ENCODE peak calls at places on chromosomes 16 and 17, in four cellular contexts. Y is A549, N is tibial nerve, B is ovary. W is an unnamed sample.

GRCh38 chr16:70679653-70680494 is 6.0 kb downstream of the MTSS2 start:
- DNase-seq in B (peak), N (no peak), Y (peak), W (peak)

GRCh38 chr17:67568961-67569360 is 148.8 kb upstream of the NOL11 start:
- DNase-seq in B (no peak), N (no peak), Y (no peak), W (no peak)

GRCh38 chr17:69246726-69247375 is 18.2 kb upstream of the ABCA10 start:
- DNase-seq in N (no peak), B (no peak), Y (peak), W (no peak)

GRCh38 chr17:40864661-40865380 is 2.2 kb downstream of the KRT12 start:
- DNase-seq in Y (no peak), N (no peak), B (no peak), W (no peak)

GRCh38 chr16:11737678-11738077 is 5.0 kb downstream of the TXNDC11 start:
- DNase-seq in B (no peak), Y (no peak), N (no peak), W (no peak)

GRCh38 chr16:6642271-6642670 is 690.4 kb upstream of the RBFOX1 start:
- DNase-seq in N (no peak), Y (no peak), B (no peak), W (no peak)

GRCh38 chr16:82668094-82668493 is 41.3 kb downstream of the CDH13 start:
- DNase-seq in B (no peak), Y (no peak), N (no peak), W (no peak)

GRCh38 chr16:67471758-67472384 is 9.1 kb downstream of the ATP6V0D1 start:
- DNase-seq in Y (no peak), B (no peak), N (no peak), W (no peak)

GRCh38 chr17:40484285-40484972 is 17.0 kb downstream of the TNS4 start:
- DNase-seq in Y (no peak), B (no peak), N (no peak), W (no peak)

GRCh38 chr17:77455111-77455877 is 314.5 kb downstream of the SEC14L1 start:
- DNase-seq in N (peak), Y (no peak), B (no peak), W (peak)

GRCh38 chr16:85051067-85051709 is 23.6 kb downstream of the KIAA0513 start:
- DNase-seq in B (no peak), Y (no peak), N (no peak), W (no peak)

GRCh38 chr17:76138234-76138895 is 2.7 kb downstream of the FOXJ1 start:
- DNase-seq in Y (peak), B (no peak), N (no peak), W (peak)

GRCh38 chr17:31754239-31754945 is 104.7 kb downstream of the COPRS start:
- DNase-seq in B (no peak), Y (no peak), N (no peak), W (no peak)

GRCh38 chr17:78040561-78041400 is 82.3 kb downstream of the TNRC6C start:
- DNase-seq in B (peak), Y (peak), N (peak), W (peak)

GRCh38 chr17:4229627-4230026 is 34.2 kb downstream of the ANKFY1 start:
- DNase-seq in Y (no peak), B (peak), N (peak), W (no peak)

GRCh38 chr17:51734462-51734861 is 424.1 kb downstream of the CA10 start:
- DNase-seq in Y (no peak), N (peak), B (no peak), W (no peak)

GRCh38 chr17:35766903-35767510 is 6.3 kb downstream of the C17orf50 start:
- DNase-seq in N (peak), Y (peak), B (no peak), W (no peak)

GRCh38 chr16:58419241-58420012 is 27.2 kb downstream of the GINS3 start:
- DNase-seq in Y (no peak), N (no peak), B (no peak), W (no peak)

GRCh38 chr17:30908717-30909420 is 2.8 kb upstream of the TEFM start:
- DNase-seq in B (no peak), Y (no peak), N (no peak), W (no peak)

DNA sequence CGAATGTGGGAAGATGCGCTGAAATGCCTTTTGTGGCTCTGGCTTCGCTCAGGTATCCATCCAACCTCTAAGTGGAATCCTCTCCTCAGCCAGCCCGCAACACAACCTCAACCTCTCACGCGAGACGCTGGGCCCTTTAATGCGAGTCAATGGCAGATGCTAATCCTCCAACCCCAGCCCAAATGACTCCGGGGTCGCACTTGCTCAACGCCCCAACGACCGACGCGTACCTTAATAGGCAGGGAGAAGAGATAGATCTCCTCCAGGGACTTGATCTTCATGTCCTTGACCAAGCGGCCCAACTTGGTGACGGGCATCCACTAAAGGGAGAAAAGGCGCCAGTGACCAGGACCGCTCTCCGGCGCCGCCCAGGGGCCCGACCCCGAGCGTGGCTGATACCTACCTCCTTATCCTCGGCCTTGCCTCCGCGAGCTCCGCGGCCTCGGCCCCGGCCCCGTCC is 550 bp downstream of the RPS2 start:
- DNase-seq in N (no peak), B (peak), Y (no peak), W (no peak)
- TF ChIP-seq POLR2A in N (no peak), B (no peak), Y (no peak), W (no peak)

GRCh38 chr17:57255776-57256681 is at the start of gene MSI2:
- DNase-seq in B (peak), Y (peak), N (peak), W (peak)
- TF ChIP-seq CTCF in B (no peak), Y (no peak), N (no peak), W (no peak)

DNA sequence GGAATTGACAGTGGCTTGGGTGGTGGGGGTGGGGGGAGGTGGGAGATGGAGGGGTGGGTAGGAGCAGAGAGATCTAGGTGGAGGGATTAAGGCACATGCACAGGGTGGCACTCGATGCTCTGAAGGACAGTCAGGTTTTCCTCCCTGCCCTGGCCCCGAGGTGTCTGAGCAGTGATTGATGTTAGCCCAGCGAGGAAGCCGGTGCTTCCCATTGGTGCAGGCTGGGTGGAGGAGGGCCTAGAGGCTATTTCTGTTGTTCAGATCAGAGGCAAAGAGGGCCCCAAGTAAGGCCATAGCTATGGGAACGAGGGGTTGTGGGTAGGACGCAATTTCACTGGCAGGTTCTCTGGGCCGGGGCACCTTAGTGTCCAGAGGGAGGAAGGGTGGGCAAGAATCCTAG is 23.1 kb downstream of the CACNA1G start:
- DNase-seq in Y (no peak), N (no peak), B (no peak), W (no peak)
- TF ChIP-seq POLR2A in Y (no peak), N (no peak), B (no peak), W (no peak)

DNA sequence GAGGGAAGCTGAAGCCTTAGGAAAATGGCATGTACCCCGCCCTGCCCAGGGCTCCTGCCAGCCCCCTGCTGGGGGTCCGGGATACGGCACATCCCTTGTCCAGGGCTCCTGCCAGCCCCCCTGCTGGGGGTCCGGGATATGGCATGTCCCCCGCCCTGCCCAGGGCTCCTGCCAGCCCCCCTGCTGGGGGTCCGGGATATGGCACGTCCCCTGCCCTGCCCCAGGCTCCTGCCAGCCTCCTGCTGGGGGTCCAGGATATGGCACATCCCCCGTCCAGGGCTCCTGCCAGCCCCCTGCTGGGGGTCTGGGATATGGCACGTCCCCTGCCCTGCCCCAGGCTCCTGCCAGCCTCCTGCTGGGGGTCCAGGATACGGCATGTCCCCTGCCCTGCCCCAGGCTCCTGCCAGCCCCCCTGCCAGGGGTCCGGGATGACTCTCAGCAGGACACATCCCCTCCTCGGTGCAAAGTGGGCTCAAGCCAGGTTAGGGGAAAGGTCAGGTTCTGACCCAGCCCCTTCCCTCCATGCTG is 43.2 kb downstream of the RPH3AL start:
- DNase-seq in B (no peak), N (no peak), Y (peak), W (peak)
- TF ChIP-seq CTCF in B (no peak), N (no peak), Y (peak), W (peak)

GRCh38 chr16:46918905-46919792 is 35.0 kb downstream of the GPT2 start:
- DNase-seq in Y (no peak), B (no peak), N (no peak), W (no peak)
- TF ChIP-seq POLR2A in Y (no peak), B (no peak), N (no peak), W (no peak)

DNA sequence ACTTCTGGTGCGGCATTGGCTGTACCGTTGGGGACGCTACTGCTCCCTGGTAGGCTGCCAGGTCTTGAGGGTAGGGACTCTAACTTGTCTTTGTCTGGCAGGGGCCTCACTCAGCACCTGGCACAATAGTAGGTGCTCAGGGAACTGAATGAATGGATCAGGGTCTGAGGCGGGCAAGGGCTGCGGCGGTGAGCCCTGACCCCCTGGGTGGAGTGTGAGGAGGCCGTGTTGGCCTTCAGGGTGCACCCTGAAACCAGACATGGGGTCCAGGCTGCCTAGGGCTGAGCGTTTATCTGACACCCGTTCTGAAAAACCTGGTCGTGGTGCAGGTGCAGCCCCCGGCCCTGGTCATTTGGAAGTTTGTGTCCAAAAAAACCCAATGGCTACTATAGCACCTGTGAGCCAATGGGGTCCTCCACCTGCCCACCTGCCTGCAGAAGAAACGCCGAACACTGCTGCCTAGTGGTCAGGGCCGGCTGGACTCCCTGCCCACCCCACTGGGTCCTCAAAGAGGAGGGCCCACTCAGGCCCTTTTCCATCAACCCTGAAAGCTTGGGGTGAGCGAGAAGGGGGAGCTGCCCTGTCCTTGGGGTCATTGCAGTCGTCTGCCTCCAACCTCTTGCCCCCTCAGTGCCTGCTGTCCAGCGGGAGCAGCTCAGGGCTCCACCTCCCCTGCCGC is 4.9 kb upstream of the ATP6V0C start:
- DNase-seq in N (no peak), Y (no peak), B (no peak), W (peak)
- TF ChIP-seq CTCF in N (no peak), Y (no peak), B (no peak), W (no peak)

GRCh38 chr17:8823279-8823678 is 24.1 kb upstream of the MFSD6L start:
- DNase-seq in Y (no peak), B (no peak), N (no peak), W (no peak)
- TF ChIP-seq POLR2A in Y (no peak), B (no peak), N (no peak), W (no peak)

DNA sequence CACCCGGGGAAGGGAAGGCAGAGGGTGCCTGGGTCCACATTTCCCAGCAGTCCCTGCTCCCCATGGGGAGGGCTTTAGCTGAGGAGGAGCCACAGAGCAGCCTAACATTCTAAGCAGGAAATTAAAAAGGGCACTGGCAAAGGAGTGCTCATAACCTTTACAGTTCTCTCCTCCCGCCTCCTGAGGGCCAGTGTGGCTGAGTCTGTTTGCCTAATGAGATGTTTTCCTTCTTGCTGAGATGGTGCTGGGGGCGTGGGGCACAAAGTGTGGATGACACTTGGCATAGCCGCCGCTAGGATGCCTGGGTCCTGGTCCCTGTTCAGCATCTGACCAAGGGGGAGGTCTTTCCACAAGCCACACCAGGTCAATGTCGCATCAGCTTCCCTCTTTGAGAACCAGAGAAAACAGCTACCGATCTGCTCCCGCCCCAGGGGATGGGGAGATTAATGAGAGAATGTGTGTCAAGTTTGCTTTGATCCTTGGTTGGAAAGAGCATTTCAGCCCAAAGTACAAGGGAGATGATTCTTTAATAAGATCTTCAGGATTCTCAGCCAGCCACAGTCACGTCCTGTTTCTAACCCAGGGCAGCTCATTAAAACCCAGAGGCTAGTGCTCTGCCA is 5.8 kb downstream of the KIF18B start:
- DNase-seq in B (no peak), Y (peak), N (no peak), W (peak)
- TF ChIP-seq CTCF in B (no peak), Y (no peak), N (no peak), W (no peak)

GRCh38 chr16:87698676-87699179 is 67.1 kb downstream of the KLHDC4 start:
- DNase-seq in B (no peak), N (no peak), Y (no peak), W (no peak)
- TF ChIP-seq POLR2A in B (no peak), N (no peak), Y (no peak), W (no peak)

GRCh38 chr16:81403208-81403600 is 41.4 kb upstream of the CMIP start:
- DNase-seq in Y (no peak), B (no peak), N (no peak), W (no peak)

GRCh38 chr16:81409016-81409556 is 35.5 kb upstream of the CMIP start:
- DNase-seq in B (no peak), N (no peak), Y (no peak), W (peak)

GRCh38 chr16:81408409-81408950 is 36.1 kb upstream of the CMIP start:
- DNase-seq in Y (no peak), B (no peak), N (no peak), W (no peak)

GRCh38 chr16:81403601-81404391 is 40.8 kb upstream of the CMIP start:
- DNase-seq in N (peak), B (peak), Y (peak), W (peak)

GRCh38 chr16:81405702-81406113 is 38.9 kb upstream of the CMIP start:
- DNase-seq in N (no peak), B (no peak), Y (peak), W (no peak)
- TF ChIP-seq CTCF in N (no peak), B (no peak), Y (no peak), W (no peak)

W was measured in spleen.